ENCODE peak calls at places on chromosomes 5 and 9, in five cellular contexts. One of them, this sample, is unnamed.

GRCh38 chr9:96130970-96131369 is 171.0 kb downstream of the HSD17B3 start:
- DNase-seq in GM23248: no peak
- DNase-seq in K562: no peak
- DNase-seq in fibroblast of lung: no peak
- DNase-seq in HCT116: no peak
- DNase-seq in this sample: no peak

GRCh38 chr9:96691326-96691725 is 36.2 kb upstream of the PRXL2C start:
- DNase-seq in HCT116: no peak
- DNase-seq in GM23248: no peak
- DNase-seq in fibroblast of lung: no peak
- DNase-seq in K562: no peak
- DNase-seq in this sample: no peak

GRCh38 chr5:130963798-130964197 is 201.3 kb downstream of the HINT1 start:
- DNase-seq in GM23248: no peak
- DNase-seq in K562: no peak
- DNase-seq in fibroblast of lung: peak; percentile 50
- DNase-seq in HCT116: no peak
- DNase-seq in this sample: no peak

GRCh38 chr5:93304391-93304790 is 276.6 kb downstream of the NR2F1-AS1 start:
- DNase-seq in fibroblast of lung: no peak
- DNase-seq in GM23248: no peak
- DNase-seq in K562: no peak
- DNase-seq in HCT116: no peak
- DNase-seq in this sample: peak; percentile 61

GRCh38 chr5:66306105-66306843 is 162.2 kb downstream of the SREK1 start:
- DNase-seq in GM23248: peak; percentile 85
- DNase-seq in HCT116: peak; percentile 63
- DNase-seq in fibroblast of lung: peak; percentile 50
- DNase-seq in K562: peak; percentile 66
- DNase-seq in this sample: peak; percentile 77

GRCh38 chr5:145830594-145830993 is 4.5 kb downstream of the PRELID2 start:
- DNase-seq in HCT116: no peak
- DNase-seq in fibroblast of lung: peak; percentile 59
- DNase-seq in GM23248: peak; percentile 27
- DNase-seq in K562: no peak
- DNase-seq in this sample: no peak

GRCh38 chr9:123807241-123807640 is 122.7 kb downstream of the DENND1A start:
- DNase-seq in HCT116: no peak
- DNase-seq in fibroblast of lung: peak; percentile 70
- DNase-seq in K562: no peak
- DNase-seq in GM23248: peak; percentile 27
- DNase-seq in this sample: no peak

GRCh38 chr5:655406-655805 is 37.7 kb downstream of the TPPP start:
- DNase-seq in HCT116: no peak
- DNase-seq in GM23248: no peak
- DNase-seq in K562: no peak
- DNase-seq in fibroblast of lung: no peak
- DNase-seq in this sample: no peak

GRCh38 chr9:105967798-105968197 is 273.5 kb downstream of the TMEM38B start:
- DNase-seq in K562: no peak
- DNase-seq in GM23248: no peak
- DNase-seq in fibroblast of lung: no peak
- DNase-seq in HCT116: no peak
- DNase-seq in this sample: no peak

GRCh38 chr9:94865599-94866456 is 139.3 kb downstream of the AOPEP start:
- DNase-seq in fibroblast of lung: peak; percentile 84
- DNase-seq in K562: no peak
- DNase-seq in HCT116: no peak
- DNase-seq in GM23248: peak; percentile 67
- DNase-seq in this sample: peak; percentile 63

GRCh38 chr5:17225551-17225950 is 8.1 kb downstream of the BASP1 start:
- DNase-seq in GM23248: no peak
- DNase-seq in fibroblast of lung: no peak
- DNase-seq in HCT116: no peak
- DNase-seq in K562: no peak
- DNase-seq in this sample: no peak

GRCh38 chr5:69414885-69415583 is at the start of gene MARVELD2:
- DNase-seq in K562: no peak
- DNase-seq in HCT116: peak; percentile 77
- DNase-seq in GM23248: peak; percentile 77
- DNase-seq in fibroblast of lung: peak; percentile 54
- DNase-seq in this sample: peak; percentile 90

GRCh38 chr9:121380941-121381340 is 10.9 kb upstream of the STOM start:
- DNase-seq in GM23248: no peak
- DNase-seq in K562: no peak
- DNase-seq in fibroblast of lung: no peak
- DNase-seq in HCT116: no peak
- DNase-seq in this sample: no peak

GRCh38 chr9:107907715-107908114 is 418.1 kb upstream of the KLF4 start:
- DNase-seq in fibroblast of lung: no peak
- DNase-seq in HCT116: no peak
- DNase-seq in GM23248: no peak
- DNase-seq in K562: no peak
- DNase-seq in this sample: no peak

GRCh38 chr9:130891699-130892502 is 4.7 kb downstream of the QRFP start:
- DNase-seq in K562: no peak
- DNase-seq in fibroblast of lung: no peak
- DNase-seq in HCT116: no peak
- DNase-seq in GM23248: no peak
- DNase-seq in this sample: no peak

GRCh38 chr9:93415176-93415690 is 36.3 kb upstream of the FAM120A start:
- DNase-seq in GM23248: no peak
- DNase-seq in fibroblast of lung: peak; percentile 12
- DNase-seq in HCT116: no peak
- DNase-seq in K562: no peak
- DNase-seq in this sample: no peak

GRCh38 chr5:4230531-4230904 is 634.9 kb downstream of the IRX1 start:
- DNase-seq in fibroblast of lung: no peak
- DNase-seq in GM23248: no peak
- DNase-seq in K562: no peak
- DNase-seq in HCT116: no peak
- DNase-seq in this sample: peak; percentile 75

GRCh38 chr5:4226565-4226964 is 630.9 kb downstream of the IRX1 start:
- DNase-seq in HCT116: no peak
- DNase-seq in fibroblast of lung: no peak
- DNase-seq in GM23248: no peak
- DNase-seq in K562: no peak
- DNase-seq in this sample: no peak

GRCh38 chr5:4229866-4230265 is 634.2 kb downstream of the IRX1 start:
- DNase-seq in fibroblast of lung: no peak
- DNase-seq in GM23248: no peak
- DNase-seq in K562: no peak
- DNase-seq in HCT116: no peak
- DNase-seq in this sample: no peak

GRCh38 chr5:4229414-4229813 is 633.8 kb downstream of the IRX1 start:
- DNase-seq in HCT116: no peak
- DNase-seq in GM23248: no peak
- DNase-seq in fibroblast of lung: no peak
- DNase-seq in K562: no peak
- DNase-seq in this sample: no peak

DNA sequence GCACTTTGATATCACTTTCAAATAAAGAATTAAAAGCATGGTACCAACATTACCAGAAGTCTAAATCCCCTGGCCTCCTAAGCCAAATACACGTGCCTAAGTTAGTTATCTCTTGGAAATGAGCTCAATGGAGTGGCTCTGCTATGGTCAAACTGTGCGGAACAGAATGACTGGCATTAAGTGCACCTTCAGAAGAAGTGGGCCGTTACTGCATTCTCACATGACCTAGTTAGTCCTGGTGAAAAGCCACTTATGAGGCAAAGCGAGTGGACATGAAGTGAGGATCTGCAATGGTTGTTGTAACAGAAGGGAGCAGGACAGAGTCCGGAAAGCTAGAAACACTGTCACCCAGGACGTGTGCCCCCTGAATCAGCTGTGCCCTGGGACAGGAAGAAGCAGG is 633.1 kb downstream of the IRX1 start:
- DNase-seq in K562: no peak
- DNase-seq in fibroblast of lung: no peak
- DNase-seq in GM23248: no peak
- DNase-seq in HCT116: no peak
- DNase-seq in this sample: no peak
- H3K27me3 ChIP-seq in K562: no peaks in the 10 kb centered on the region
- H3K27me3 ChIP-seq in fibroblast of lung: no peaks in the 10 kb centered on the region
- H3K27me3 ChIP-seq in GM23248: no peaks in the 10 kb centered on the region
- H3K27me3 ChIP-seq in HCT116: no peaks in the 10 kb centered on the region
- H3K27me3 ChIP-seq in this sample: no peaks in the 10 kb centered on the region

DNA sequence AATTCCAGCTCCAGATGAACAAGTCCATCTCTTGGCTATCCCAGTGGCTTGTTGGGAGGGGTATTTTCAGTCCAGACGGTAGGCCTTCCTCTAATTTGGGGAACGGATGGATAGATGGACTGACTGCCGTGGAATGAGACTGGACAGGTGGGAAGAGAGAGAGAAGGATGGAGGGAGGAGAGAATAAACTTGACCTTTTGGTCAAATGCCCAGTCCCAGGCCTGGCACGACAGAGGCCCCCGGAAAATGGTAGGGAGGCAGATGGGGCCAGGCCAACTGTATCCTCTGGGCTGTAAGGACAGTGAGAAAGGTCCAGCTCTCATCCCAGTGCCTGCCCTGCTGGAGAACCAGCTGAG is 1.1 kb downstream of the BHMT start:
- DNase-seq in HCT116: no peak
- DNase-seq in K562: no peak
- DNase-seq in GM23248: no peak
- DNase-seq in fibroblast of lung: no peak
- DNase-seq in this sample: no peak
- TF ChIP-seq EZH2 in HCT116: no peak
- TF ChIP-seq EZH2 in K562: no peak
- TF ChIP-seq EZH2 in GM23248: no peak
- TF ChIP-seq EZH2 in fibroblast of lung: no peak
- TF ChIP-seq EZH2 in this sample: no peak

GRCh38 chr9:112757940-112758339 is 7.4 kb downstream of the SNX30 start:
- DNase-seq in fibroblast of lung: no peak
- DNase-seq in K562: no peak
- DNase-seq in HCT116: no peak
- DNase-seq in GM23248: no peak
- DNase-seq in this sample: no peak

GRCh38 chr9:112762726-112763518 is 12.4 kb downstream of the SNX30 start:
- DNase-seq in fibroblast of lung: no peak
- DNase-seq in GM23248: no peak
- DNase-seq in K562: no peak
- DNase-seq in HCT116: no peak
- DNase-seq in this sample: no peak

GRCh38 chr9:112757300-112757883 is 6.8 kb downstream of the SNX30 start:
- DNase-seq in K562: no peak
- DNase-seq in fibroblast of lung: peak; percentile 41
- DNase-seq in GM23248: peak; percentile 71
- DNase-seq in HCT116: no peak
- DNase-seq in this sample: no peak

GRCh38 chr9:112761912-112762651 is 11.5 kb downstream of the SNX30 start:
- DNase-seq in HCT116: no peak
- DNase-seq in fibroblast of lung: peak; percentile 48
- DNase-seq in K562: no peak
- DNase-seq in GM23248: peak; percentile 78
- DNase-seq in this sample: no peak

GRCh38 chr9:112760821-112761220 is 10.3 kb downstream of the SNX30 start:
- DNase-seq in K562: no peak
- DNase-seq in fibroblast of lung: no peak
- DNase-seq in GM23248: no peak
- DNase-seq in HCT116: no peak
- DNase-seq in this sample: no peak
- H3K9ac ChIP-seq in K562: no peak overlapping the region
- H3K9ac ChIP-seq in fibroblast of lung: no peak overlapping the region
- H3K9ac ChIP-seq in GM23248: no peak overlapping the region
- H3K9ac ChIP-seq in HCT116: no peak overlapping the region
- H3K9ac ChIP-seq in this sample: no peak overlapping the region

DNA sequence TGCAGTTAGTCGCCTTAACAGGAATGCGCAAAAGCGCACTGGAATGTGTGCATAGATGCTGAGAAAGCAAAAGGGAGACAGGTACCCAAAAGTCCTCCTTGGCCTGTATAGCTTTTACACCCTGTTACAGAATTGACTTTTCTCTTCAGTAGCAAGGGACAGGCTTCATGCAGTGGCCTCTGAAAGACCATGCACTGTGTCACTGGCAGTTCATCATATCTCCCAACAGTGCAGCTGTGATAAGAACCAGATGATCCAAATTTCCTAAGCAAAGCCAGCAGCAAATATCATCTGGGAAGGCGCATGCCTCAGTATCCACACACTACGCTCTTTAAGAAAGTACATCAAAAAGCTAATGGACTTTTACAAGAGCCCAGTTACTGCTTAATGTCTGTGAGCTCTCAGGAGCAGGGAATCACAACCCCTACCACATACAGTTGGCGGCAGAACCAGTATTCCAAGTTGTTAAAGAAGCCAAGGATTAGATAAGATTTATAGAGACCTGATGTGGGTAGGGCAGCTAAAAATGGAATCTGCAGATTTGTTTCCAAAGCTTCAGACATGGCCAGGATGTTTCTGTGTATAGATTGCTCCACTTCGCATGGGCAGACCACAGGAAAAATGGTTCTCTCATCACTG is 25.1 kb downstream of the ADAMTSL1 start:
- DNase-seq in GM23248: no peak
- DNase-seq in fibroblast of lung: no peak
- DNase-seq in K562: no peak
- DNase-seq in HCT116: no peak
- DNase-seq in this sample: no peak
- H3K27me3 ChIP-seq in GM23248: no peaks in the 10 kb centered on the region
- H3K27me3 ChIP-seq in fibroblast of lung: no peaks in the 10 kb centered on the region
- H3K27me3 ChIP-seq in K562: no peaks in the 10 kb centered on the region
- H3K27me3 ChIP-seq in HCT116: peaks cover 3% of the 10 kb centered on the region
- H3K27me3 ChIP-seq in this sample: no peaks in the 10 kb centered on the region

DNA sequence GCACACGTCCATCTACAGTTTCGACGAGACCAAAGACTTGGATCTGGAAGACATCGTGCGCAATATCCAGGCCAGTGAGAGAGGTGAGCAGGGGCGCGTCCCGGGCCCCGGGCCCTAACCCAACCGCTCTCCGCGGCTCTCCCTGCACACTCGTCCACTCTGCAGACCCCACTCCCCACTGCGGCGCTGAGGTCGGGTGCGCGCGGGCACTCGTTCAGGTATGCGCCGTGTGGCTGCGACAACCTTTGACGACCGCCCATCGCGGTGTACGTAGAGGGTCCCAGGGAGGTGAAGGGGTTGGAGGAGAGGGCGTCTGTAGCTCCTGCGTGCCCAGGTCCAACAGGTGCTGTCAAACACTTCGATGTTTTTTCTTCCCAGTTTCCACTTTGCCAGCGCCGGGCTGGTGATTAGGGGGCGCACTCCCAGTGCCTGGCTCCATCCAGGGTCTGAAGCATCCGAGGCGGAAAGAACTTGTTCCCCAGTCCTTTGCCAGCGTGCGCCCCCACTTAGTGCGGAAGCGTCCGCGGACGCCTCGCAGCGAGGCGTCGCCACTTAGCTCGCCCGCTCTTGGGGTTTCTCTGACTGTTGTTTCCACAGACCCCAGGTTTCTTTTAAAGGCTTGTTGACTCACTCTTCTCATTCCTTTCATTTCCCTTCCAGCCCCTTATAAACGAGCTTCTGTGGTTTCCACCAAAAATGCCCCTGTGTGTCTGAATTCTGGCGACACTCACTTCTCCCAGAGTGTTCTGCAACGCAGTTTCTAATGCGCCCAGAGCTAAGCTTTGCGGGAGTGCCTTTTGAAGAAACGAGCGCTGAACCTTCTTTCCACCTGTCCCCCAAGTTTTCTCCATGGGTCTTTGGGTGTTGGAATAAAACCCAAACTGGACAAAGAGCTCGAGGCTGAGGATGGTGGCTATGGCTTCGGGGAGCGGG is 1.6 kb downstream of the NPR3 start:
- DNase-seq in GM23248: peak; percentile 64
- DNase-seq in fibroblast of lung: peak; percentile 51
- DNase-seq in K562: no peak
- DNase-seq in HCT116: no peak
- DNase-seq in this sample: peak; percentile 61
- TF ChIP-seq EZH2 in GM23248: no peak
- TF ChIP-seq EZH2 in fibroblast of lung: peak; percentile 33
- TF ChIP-seq EZH2 in K562: no peak
- TF ChIP-seq EZH2 in HCT116: no peak
- TF ChIP-seq EZH2 in this sample: peak; percentile 78